ENCODE peak calls at places on chromosomes 6 and 20, in ten cellular contexts. U, A, V, F, M, D, X, P, G and T are unnamed samples.

GRCh38 chr6:168417158-168417557 is 23.8 kb upstream of the SMOC2 start:
- DNase-seq in U (no peak), A (no peak), V (no peak), F (no peak), M (no peak), D (peak; percentile 59), X (no peak), P (peak; percentile 78), G (no peak), T (no peak)

GRCh38 chr6:13831623-13832022 is 17.3 kb upstream of the MCUR1 start:
- DNase-seq in U (no peak), A (no peak), V (no peak), F (no peak), M (no peak), D (no peak), X (no peak), P (no peak), G (no peak), T (no peak)

GRCh38 chr6:72977114-72977513 is 248.2 kb downstream of the KHDC1L start:
- DNase-seq in U (no peak), A (no peak), V (no peak), F (no peak), M (no peak), D (no peak), X (no peak), P (no peak), G (peak; percentile 36), T (no peak)

GRCh38 chr20:10671850-10672578 is 1.8 kb downstream of the JAG1 start:
- DNase-seq in U (peak; percentile 79), A (peak; percentile 88), V (peak; percentile 81), F (no peak), M (peak; percentile 46), D (peak; percentile 86), X (peak; percentile 62), P (peak; percentile 84), G (peak; percentile 49), T (peak; percentile 37)

GRCh38 chr6:38354905-38355304 is 284.8 kb downstream of the BTBD9 start:
- DNase-seq in U (no peak), A (no peak), V (no peak), F (no peak), M (no peak), D (no peak), X (no peak), P (no peak), G (peak; percentile 9), T (no peak)

GRCh38 chr6:2999621-3000455 is at the start of gene NQO2:
- DNase-seq in U (peak; percentile 95), A (peak; percentile 88), V (no peak), F (peak; percentile 84), M (peak; percentile 73), D (peak; percentile 98), X (peak; percentile 89), P (peak; percentile 99), G (peak; percentile 99), T (peak; percentile 97)

GRCh38 chr6:38489951-38490350 is 149.8 kb downstream of the BTBD9 start:
- DNase-seq in U (no peak), A (no peak), V (no peak), F (no peak), M (peak; percentile 85), D (no peak), X (no peak), P (no peak), G (no peak), T (peak; percentile 57)

GRCh38 chr6:54621285-54621684 is 225.3 kb upstream of the FAM83B start:
- DNase-seq in U (no peak), A (no peak), V (no peak), F (peak; percentile 11), M (no peak), D (no peak), X (peak; percentile 13), P (peak; percentile 49), G (no peak), T (no peak)

GRCh38 chr20:60314727-60315126 is 356.5 kb downstream of the CDH26 start:
- DNase-seq in U (no peak), A (no peak), V (no peak), F (no peak), M (no peak), D (no peak), X (no peak), P (no peak), G (no peak), T (no peak)

GRCh38 chr20:46894971-46895905 is 595 bp downstream of the EYA2 start:
- DNase-seq in U (no peak), A (peak; percentile 28), V (no peak), F (no peak), M (peak; percentile 68), D (no peak), X (no peak), P (peak; percentile 74), G (no peak), T (peak; percentile 49)

GRCh38 chr6:139695361-139695760 is 320.9 kb upstream of the CITED2 start:
- DNase-seq in U (no peak), A (no peak), V (no peak), F (no peak), M (no peak), D (no peak), X (no peak), P (no peak), G (no peak), T (no peak)

GRCh38 chr6:43269273-43270007 is 26.2 kb downstream of the TTBK1 start:
- DNase-seq in U (no peak), A (no peak), V (no peak), F (no peak), M (no peak), D (peak; percentile 68), X (no peak), P (peak; percentile 68), G (no peak), T (no peak)

GRCh38 chr6:10861086-10861485 is 20.8 kb downstream of the GCM2 start:
- DNase-seq in U (no peak), A (no peak), V (no peak), F (no peak), M (no peak), D (no peak), X (no peak), P (no peak), G (no peak), T (no peak)

GRCh38 chr6:33905081-33905609 is 101.3 kb upstream of the MLN start:
- DNase-seq in U (no peak), A (no peak), V (no peak), F (no peak), M (no peak), D (no peak), X (no peak), P (no peak), G (no peak), T (no peak)

GRCh38 chr6:143060354-143060805 is 309 bp upstream of the AIG1 start:
- DNase-seq in U (peak; percentile 83), A (peak; percentile 87), V (no peak), F (peak; percentile 87), M (peak; percentile 81), D (peak; percentile 93), X (peak; percentile 69), P (peak; percentile 91), G (peak; percentile 88), T (peak; percentile 75)
- TF ChIP-seq CTCF in U (peak; percentile 8), A (peak; percentile 12), V (peak; percentile 20), F (peak; percentile 13), M (no peak), D (peak; percentile 28), X (no peak), P (peak; percentile 65), G (peak; percentile 1), T (no peak)

GRCh38 chr20:57108218-57108617 is 158.2 kb downstream of the BMP7 start:
- DNase-seq in U (no peak), A (no peak), V (no peak), F (no peak), M (no peak), D (no peak), X (no peak), P (no peak), G (no peak), T (no peak)

GRCh38 chr20:57107208-57107607 is 159.2 kb downstream of the BMP7 start:
- DNase-seq in U (no peak), A (no peak), V (no peak), F (no peak), M (no peak), D (no peak), X (no peak), P (no peak), G (no peak), T (no peak)

GRCh38 chr20:57106030-57106682 is 160.3 kb downstream of the BMP7 start:
- DNase-seq in U (no peak), A (no peak), V (no peak), F (no peak), M (no peak), D (no peak), X (no peak), P (no peak), G (no peak), T (no peak)

GRCh38 chr20:57104711-57105110 is 161.7 kb downstream of the BMP7 start:
- DNase-seq in U (no peak), A (no peak), V (no peak), F (no peak), M (no peak), D (no peak), X (no peak), P (no peak), G (no peak), T (no peak)

GRCh38 chr20:57106692-57107091 is 159.7 kb downstream of the BMP7 start:
- DNase-seq in U (no peak), A (no peak), V (no peak), F (no peak), M (no peak), D (no peak), X (no peak), P (no peak), G (no peak), T (no peak)
- TF ChIP-seq CTCF in U (no peak), A (no peak), V (no peak), F (no peak), M (no peak), D (no peak), X (no peak), P (no peak), G (no peak), T (no peak)

DNA sequence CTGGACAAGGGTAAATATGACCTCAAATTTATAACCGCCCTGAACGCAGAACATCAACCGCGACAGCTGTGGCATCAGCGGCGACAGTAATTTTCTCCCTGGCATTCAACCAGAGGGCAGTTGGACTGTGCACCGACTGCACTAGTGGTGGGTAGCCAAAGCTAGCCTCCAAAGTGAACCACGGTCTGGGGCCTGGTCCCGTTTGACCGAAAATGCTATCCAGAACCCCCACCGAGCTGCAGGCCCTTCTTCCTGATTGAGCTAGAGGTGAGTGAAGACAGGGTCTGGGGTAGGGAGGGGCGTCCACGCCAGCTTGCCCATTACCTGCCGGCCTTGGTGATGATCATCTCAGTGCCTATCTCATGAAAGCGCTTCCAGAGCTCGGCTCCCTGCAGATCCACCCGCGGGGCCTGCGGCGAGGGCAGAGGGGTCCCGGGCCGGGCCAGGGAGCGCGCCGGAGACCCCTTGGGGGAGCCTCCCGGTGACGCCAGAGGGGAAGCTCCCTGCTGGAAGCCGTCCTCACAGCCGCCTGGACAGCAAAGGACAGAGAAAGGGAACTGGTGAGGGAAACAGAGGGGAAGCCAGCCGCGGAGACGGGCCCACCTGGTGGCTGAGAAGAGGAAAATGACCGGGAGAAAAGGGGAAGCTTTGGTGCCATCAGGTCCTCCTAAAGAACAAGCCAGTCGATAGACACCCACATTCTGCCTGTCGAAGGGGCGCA is 2.0 kb downstream of the TBX18 start:
- DNase-seq in U (no peak), A (peak; percentile 48), V (no peak), F (peak; percentile 68), M (no peak), D (no peak), X (no peak), P (no peak), G (peak; percentile 34), T (peak; percentile 50)
- TF ChIP-seq CTCF in U (no peak), A (no peak), V (no peak), F (no peak), M (peak; percentile 13), D (no peak), X (no peak), P (peak; percentile 75), G (no peak), T (no peak)

GRCh38 chr6:624979-625378 is 31.9 kb downstream of the HUS1B start:
- DNase-seq in U (no peak), A (no peak), V (no peak), F (peak; percentile 18), M (peak; percentile 51), D (no peak), X (no peak), P (peak; percentile 58), G (peak; percentile 44), T (no peak)
- TF ChIP-seq CTCF in U (peak; percentile 50), A (no peak), V (peak; percentile 51), F (peak; percentile 8), M (peak; percentile 43), D (peak; percentile 17), X (no peak), P (peak; percentile 50), G (no peak), T (no peak)